ENCODE peak calls at places on chromosome 14, in nine cellular contexts. One of them, this sample, is unnamed.

GRCh38 chr14:75636100-75636692 is 24.5 kb downstream of the ERG28 start:
- DNase-seq in NCI-H1105 treated with DMSO at 0.1 percent for 48 hours: peak; percentile 9
- DNase-seq in central memory CD4-positive, alpha-beta T cell: no peak
- DNase-seq in KBM-7: no peak
- DNase-seq in RCC 7860: no peak
- DNase-seq in Ammon's horn: peak; percentile 60
- DNase-seq in ELR: peak; percentile 36
- DNase-seq in HT-29: no peak
- DNase-seq in midbrain: peak; percentile 31
- DNase-seq in this sample: no peak

GRCh38 chr14:32709072-32709471 is 229.6 kb upstream of the NPAS3 start:
- DNase-seq in central memory CD4-positive, alpha-beta T cell: no peak
- DNase-seq in RCC 7860: peak; percentile 21
- DNase-seq in Ammon's horn: peak; percentile 72
- DNase-seq in midbrain: peak; percentile 75
- DNase-seq in KBM-7: no peak
- DNase-seq in NCI-H1105 treated with DMSO at 0.1 percent for 48 hours: no peak
- DNase-seq in ELR: peak; percentile 72
- DNase-seq in HT-29: no peak
- DNase-seq in this sample: no peak

GRCh38 chr14:81336009-81336408 is 64.1 kb downstream of the STON2 start:
- DNase-seq in central memory CD4-positive, alpha-beta T cell: no peak
- DNase-seq in KBM-7: no peak
- DNase-seq in NCI-H1105 treated with DMSO at 0.1 percent for 48 hours: no peak
- DNase-seq in HT-29: no peak
- DNase-seq in RCC 7860: no peak
- DNase-seq in ELR: no peak
- DNase-seq in midbrain: no peak
- DNase-seq in Ammon's horn: no peak
- DNase-seq in this sample: no peak

GRCh38 chr14:72528059-72528950 is 365.6 kb downstream of the DPF3 start:
- DNase-seq in midbrain: no peak
- DNase-seq in RCC 7860: peak; percentile 9
- DNase-seq in ELR: peak; percentile 73
- DNase-seq in NCI-H1105 treated with DMSO at 0.1 percent for 48 hours: no peak
- DNase-seq in KBM-7: no peak
- DNase-seq in Ammon's horn: no peak
- DNase-seq in central memory CD4-positive, alpha-beta T cell: no peak
- DNase-seq in HT-29: no peak
- DNase-seq in this sample: no peak

GRCh38 chr14:69525896-69526295 is 41.4 kb downstream of the PLEKHD1 start:
- DNase-seq in HT-29: no peak
- DNase-seq in midbrain: no peak
- DNase-seq in RCC 7860: no peak
- DNase-seq in ELR: no peak
- DNase-seq in Ammon's horn: no peak
- DNase-seq in KBM-7: no peak
- DNase-seq in central memory CD4-positive, alpha-beta T cell: no peak
- DNase-seq in NCI-H1105 treated with DMSO at 0.1 percent for 48 hours: no peak
- DNase-seq in this sample: no peak

GRCh38 chr14:99763527-99764221 is 29.5 kb upstream of the EML1 start:
- DNase-seq in Ammon's horn: no peak
- DNase-seq in midbrain: no peak
- DNase-seq in NCI-H1105 treated with DMSO at 0.1 percent for 48 hours: no peak
- DNase-seq in central memory CD4-positive, alpha-beta T cell: no peak
- DNase-seq in HT-29: no peak
- DNase-seq in RCC 7860: no peak
- DNase-seq in KBM-7: no peak
- DNase-seq in ELR: no peak
- DNase-seq in this sample: no peak

GRCh38 chr14:72104011-72104613 is 171.9 kb downstream of the RGS6 start:
- DNase-seq in HT-29: peak; percentile 32
- DNase-seq in NCI-H1105 treated with DMSO at 0.1 percent for 48 hours: no peak
- DNase-seq in central memory CD4-positive, alpha-beta T cell: no peak
- DNase-seq in KBM-7: peak; percentile 25
- DNase-seq in midbrain: peak; percentile 1
- DNase-seq in RCC 7860: no peak
- DNase-seq in Ammon's horn: no peak
- DNase-seq in ELR: peak; percentile 40
- DNase-seq in this sample: peak; percentile 17

GRCh38 chr14:66228267-66228970 is 257.8 kb upstream of the CCDC196 start:
- DNase-seq in NCI-H1105 treated with DMSO at 0.1 percent for 48 hours: no peak
- DNase-seq in ELR: peak; percentile 70
- DNase-seq in KBM-7: no peak
- DNase-seq in Ammon's horn: no peak
- DNase-seq in RCC 7860: peak; percentile 74
- DNase-seq in central memory CD4-positive, alpha-beta T cell: no peak
- DNase-seq in midbrain: no peak
- DNase-seq in HT-29: no peak
- DNase-seq in this sample: no peak

GRCh38 chr14:90111895-90112534 is 50.2 kb downstream of the KCNK13 start:
- DNase-seq in midbrain: no peak
- DNase-seq in central memory CD4-positive, alpha-beta T cell: no peak
- DNase-seq in KBM-7: no peak
- DNase-seq in Ammon's horn: no peak
- DNase-seq in NCI-H1105 treated with DMSO at 0.1 percent for 48 hours: no peak
- DNase-seq in ELR: peak; percentile 82
- DNase-seq in HT-29: no peak
- DNase-seq in RCC 7860: peak; percentile 19
- DNase-seq in this sample: no peak

GRCh38 chr14:99511421-99512109 is 30.4 kb downstream of the CCNK start:
- DNase-seq in KBM-7: no peak
- DNase-seq in midbrain: peak; percentile 33
- DNase-seq in HT-29: no peak
- DNase-seq in Ammon's horn: peak; percentile 67
- DNase-seq in ELR: no peak
- DNase-seq in central memory CD4-positive, alpha-beta T cell: no peak
- DNase-seq in NCI-H1105 treated with DMSO at 0.1 percent for 48 hours: no peak
- DNase-seq in RCC 7860: no peak
- DNase-seq in this sample: no peak

GRCh38 chr14:90398315-90398811 is 1.5 kb downstream of the CALM1 start:
- DNase-seq in Ammon's horn: no peak
- DNase-seq in midbrain: peak; percentile 44
- DNase-seq in HT-29: peak; percentile 37
- DNase-seq in central memory CD4-positive, alpha-beta T cell: peak; percentile 76
- DNase-seq in KBM-7: peak; percentile 51
- DNase-seq in RCC 7860: no peak
- DNase-seq in NCI-H1105 treated with DMSO at 0.1 percent for 48 hours: peak; percentile 54
- DNase-seq in ELR: peak; percentile 51
- DNase-seq in this sample: peak; percentile 21

GRCh38 chr14:100294213-100294962 is 11.9 kb downstream of the SLC25A29 start:
- DNase-seq in RCC 7860: peak; percentile 3
- DNase-seq in ELR: no peak
- DNase-seq in HT-29: no peak
- DNase-seq in NCI-H1105 treated with DMSO at 0.1 percent for 48 hours: no peak
- DNase-seq in central memory CD4-positive, alpha-beta T cell: no peak
- DNase-seq in KBM-7: no peak
- DNase-seq in Ammon's horn: no peak
- DNase-seq in midbrain: no peak
- DNase-seq in this sample: no peak

GRCh38 chr14:77041837-77042557 is 13.5 kb upstream of the IRF2BPL start:
- DNase-seq in RCC 7860: no peak
- DNase-seq in midbrain: peak; percentile 65
- DNase-seq in NCI-H1105 treated with DMSO at 0.1 percent for 48 hours: peak; percentile 76
- DNase-seq in central memory CD4-positive, alpha-beta T cell: no peak
- DNase-seq in HT-29: no peak
- DNase-seq in Ammon's horn: no peak
- DNase-seq in ELR: peak; percentile 67
- DNase-seq in KBM-7: peak; percentile 42
- DNase-seq in this sample: no peak

GRCh38 chr14:31703056-31703455 is 141.9 kb downstream of the NUBPL start:
- DNase-seq in Ammon's horn: no peak
- DNase-seq in RCC 7860: no peak
- DNase-seq in midbrain: no peak
- DNase-seq in KBM-7: no peak
- DNase-seq in central memory CD4-positive, alpha-beta T cell: no peak
- DNase-seq in HT-29: no peak
- DNase-seq in NCI-H1105 treated with DMSO at 0.1 percent for 48 hours: no peak
- DNase-seq in ELR: no peak
- DNase-seq in this sample: no peak

GRCh38 chr14:102819176-102819628 is 42.0 kb downstream of the TRAF3 start:
- DNase-seq in Ammon's horn: no peak
- DNase-seq in NCI-H1105 treated with DMSO at 0.1 percent for 48 hours: no peak
- DNase-seq in central memory CD4-positive, alpha-beta T cell: peak; percentile 26
- DNase-seq in HT-29: peak; percentile 12
- DNase-seq in ELR: no peak
- DNase-seq in midbrain: no peak
- DNase-seq in KBM-7: no peak
- DNase-seq in RCC 7860: no peak
- DNase-seq in this sample: peak; percentile 46

This sample was measured in GM19239.